ENCODE peak calls at places on chromosomes 2 and 18, in four cellular contexts. N is SK-N-SH, S is GM12878, W is H1. G is an unnamed sample.

GRCh38 chr2:120291464-120292311 is 39.0 kb downstream of the RALB start:
- DNase-seq in W (no peak), S (no peak), N (no peak), G (peak; percentile 72)

GRCh38 chr2:119333833-119334232 is 32.8 kb downstream of the C2orf76 start:
- DNase-seq in S (no peak), N (no peak), W (no peak), G (no peak)

GRCh38 chr18:48833701-48834394 is 116.9 kb downstream of the SMAD7 start:
- DNase-seq in N (no peak), W (no peak), S (no peak), G (no peak)

GRCh38 chr2:135797497-135798274 is 39.3 kb downstream of the LCT start:
- DNase-seq in W (peak; percentile 90), S (peak; percentile 36), N (peak; percentile 84), G (peak; percentile 86)

GRCh38 chr2:74843371-74844298 is 9.7 kb downstream of the HK2 start:
- DNase-seq in S (peak; percentile 56), W (no peak), N (no peak), G (no peak)

GRCh38 chr18:22493940-22494339 is 76.2 kb upstream of the CTAGE1 start:
- DNase-seq in W (no peak), S (no peak), N (no peak), G (no peak)

GRCh38 chr2:27738349-27739057 is 33.0 kb upstream of the MRPL33 start:
- DNase-seq in W (no peak), S (no peak), N (no peak), G (no peak)

GRCh38 chr2:192087398-192087958 is 107.3 kb downstream of the TMEFF2 start:
- DNase-seq in W (no peak), S (no peak), N (no peak), G (no peak)

GRCh38 chr2:226902041-226902972 is 66.5 kb downstream of the RHBDD1 start:
- DNase-seq in W (no peak), N (no peak), S (no peak), G (no peak)

GRCh38 chr2:85420743-85421705 is 2.5 kb downstream of the SH2D6 start:
- DNase-seq in N (peak; percentile 92), W (peak; percentile 100), S (no peak), G (peak; percentile 94)

GRCh38 chr18:23920054-23920453 is 94.5 kb upstream of the TTC39C start:
- DNase-seq in S (no peak), N (no peak), W (no peak), G (no peak)

GRCh38 chr18:32021756-32022564 is 3.3 kb downstream of the RNF125 start:
- DNase-seq in W (no peak), S (no peak), N (no peak), G (no peak)

GRCh38 chr18:32018331-32019250 is at the start of gene RNF125:
- DNase-seq in W (peak; percentile 85), N (peak; percentile 84), S (peak; percentile 69), G (peak; percentile 69)

GRCh38 chr18:32019251-32019943 is 772 bp downstream of the RNF125 start:
- DNase-seq in S (no peak), N (peak; percentile 64), W (peak; percentile 69), G (peak; percentile 14)
- TF ChIP-seq NRF1 in S (no peak), N (no peak), W (no peak), G (no peak)

GRCh38 chr2:130829020-130829419 is 7.7 kb upstream of the ARHGEF4 start:
- DNase-seq in N (no peak), S (no peak), W (no peak), G (no peak)
- TF ChIP-seq NRF1 in N (no peak), S (no peak), W (no peak), G (no peak)

GRCh38 chr2:149744845-149745244 is 157.3 kb upstream of the MMADHC start:
- DNase-seq in N (no peak), S (no peak), W (no peak), G (no peak)
- TF ChIP-seq NRF1 in N (no peak), S (no peak), W (no peak), G (no peak)

DNA sequence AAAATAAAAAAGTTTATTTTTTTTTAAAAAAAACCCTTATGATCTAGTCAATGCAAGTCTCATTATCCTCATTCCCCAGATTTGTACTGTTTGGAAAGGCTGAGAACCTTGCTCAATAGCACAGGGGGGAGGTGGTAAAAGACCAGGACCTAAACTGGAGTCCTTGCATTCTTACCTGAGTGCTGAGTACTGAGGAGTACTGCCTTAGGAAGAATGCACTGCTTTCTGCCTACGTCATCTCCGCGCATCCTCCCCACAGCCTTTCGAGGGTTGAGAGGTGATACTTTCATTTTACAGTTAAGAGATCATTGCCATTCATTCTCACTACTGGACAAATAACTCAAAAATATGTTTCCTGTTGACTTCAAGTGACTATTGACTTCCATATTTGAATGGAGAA is 73.8 kb downstream of the MAP3K20 start:
- DNase-seq in W (no peak), N (no peak), S (peak; percentile 35), G (no peak)
- TF ChIP-seq NRF1 in W (no peak), N (no peak), S (no peak), G (no peak)

GRCh38 chr2:12416600-12416999 is 300.1 kb upstream of the TRIB2 start:
- DNase-seq in W (no peak), S (no peak), N (no peak), G (peak; percentile 59)
- TF ChIP-seq NRF1 in W (no peak), S (no peak), N (no peak), G (no peak)

GRCh38 chr18:25810736-25811135 is 279.7 kb downstream of the SS18 start:
- DNase-seq in W (no peak), S (no peak), N (no peak), G (no peak)

GRCh38 chr18:25814841-25815458 is 275.5 kb downstream of the SS18 start:
- DNase-seq in W (no peak), N (peak; percentile 17), S (peak; percentile 32), G (no peak)

GRCh38 chr18:25818505-25818904 is 271.9 kb downstream of the SS18 start:
- DNase-seq in S (no peak), N (no peak), W (no peak), G (no peak)

GRCh38 chr18:25817571-25818237 is 272.7 kb downstream of the SS18 start:
- DNase-seq in S (no peak), W (no peak), N (no peak), G (no peak)

DNA sequence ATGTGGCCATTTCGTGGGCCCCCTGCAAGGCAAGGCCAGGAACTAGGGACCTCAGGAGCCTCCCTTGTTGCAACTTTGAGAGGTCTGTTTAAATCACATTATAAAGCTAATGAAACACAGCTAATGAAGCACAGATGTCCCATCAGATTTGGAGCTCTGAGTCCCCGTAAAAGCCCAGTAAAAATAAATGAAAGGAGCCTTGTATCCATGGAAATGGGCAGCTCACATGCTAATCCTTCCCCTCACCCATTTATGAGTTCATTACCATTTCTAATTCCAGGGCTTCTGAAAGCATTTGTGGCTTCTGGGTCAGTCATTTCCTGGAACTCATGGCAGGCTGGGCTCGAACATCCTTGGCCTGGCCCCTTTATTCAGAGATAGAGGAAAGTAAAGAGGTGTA is 274.8 kb downstream of the SS18 start:
- DNase-seq in S (no peak), N (peak; percentile 27), W (no peak), G (no peak)
- TF ChIP-seq NRF1 in S (no peak), N (no peak), W (no peak), G (no peak)

G was measured in K562.